ENCODE peak calls at places on chromosomes 12 and 14, in ten cellular contexts. X is left kidney; S is HFFc6; U is B cell; V is NCI-H2081; W is endothelial cell; Q is Calu3; N is SIG-M5; R is activated CD4-positive, alpha-beta T cell treated with anti-CD3 and anti-CD28 coated beads, Interleukin-2, amount 50 U/mL, for 1 hour; I is CD8-positive, alpha-beta T cell. L is an unnamed sample.

GRCh38 chr14:81435048-81435577 is 35.0 kb upstream of the STON2 start:
- DNase-seq in X (no peak), S (no peak), U (no peak), V (no peak), W (no peak), Q (no peak), N (no peak), R (no peak), I (no peak), L (no peak)

GRCh38 chr14:62039871-62040270 is 277.7 kb downstream of the SNAPC1 start:
- DNase-seq in X (peak), S (peak), U (no peak), V (no peak), W (no peak), Q (no peak), N (no peak), R (no peak), I (no peak), L (no peak)

GRCh38 chr14:23177181-23177580 is 6.3 kb downstream of the SLC7A8 start:
- DNase-seq in X (peak), S (peak), U (no peak), V (no peak), W (no peak), Q (no peak), N (no peak), R (no peak), I (no peak), L (peak)

GRCh38 chr12:108271951-108272729 is 67.0 kb downstream of the CMKLR1 start:
- DNase-seq in X (peak), S (no peak), U (no peak), V (no peak), W (no peak), Q (no peak), N (no peak), R (no peak), I (no peak), L (no peak)

GRCh38 chr12:66304296-66304915 is 2.1 kb downstream of the HELB start:
- DNase-seq in X (no peak), S (no peak), U (no peak), V (no peak), W (no peak), Q (no peak), N (no peak), R (no peak), I (no peak), L (no peak)

GRCh38 chr14:42469637-42470426 is 863.2 kb downstream of the LRFN5 start:
- DNase-seq in X (no peak), S (no peak), U (no peak), V (no peak), W (no peak), Q (no peak), N (no peak), R (no peak), I (no peak), L (no peak)

GRCh38 chr14:61433169-61433568 is 111.8 kb downstream of the PRKCH start:
- DNase-seq in X (no peak), S (no peak), U (no peak), V (no peak), W (no peak), Q (no peak), N (no peak), R (no peak), I (no peak), L (no peak)

GRCh38 chr14:34797747-34798583 is 77.2 kb downstream of the BAZ1A start:
- DNase-seq in X (no peak), S (no peak), U (no peak), V (peak), W (no peak), Q (no peak), N (no peak), R (peak), I (no peak), L (no peak)

GRCh38 chr14:37116933-37117844 is 55.2 kb downstream of the SLC25A21 start:
- DNase-seq in X (peak), S (peak), U (no peak), V (no peak), W (no peak), Q (no peak), N (no peak), R (no peak), I (no peak), L (no peak)

GRCh38 chr14:76336876-76337275 is 39.1 kb upstream of the ESRRB start:
- DNase-seq in X (no peak), S (no peak), U (no peak), V (no peak), W (no peak), Q (no peak), N (no peak), R (no peak), I (no peak), L (no peak)

GRCh38 chr12:98058838-98059237 is 456.6 kb upstream of the TMPO start:
- DNase-seq in X (no peak), S (no peak), U (no peak), V (no peak), W (no peak), Q (no peak), N (no peak), R (no peak), I (no peak), L (no peak)

GRCh38 chr12:124567035-124567672 is at the start of gene NCOR2:
- DNase-seq in X (peak), S (no peak), U (peak), V (peak), W (no peak), Q (peak), N (no peak), R (peak), I (peak), L (no peak)